ENCODE peak calls at places on chromosome X, in eight cellular contexts. T is memory B cell; C is kidney tubule cell; P is stimulated activated CD8-positive, alpha-beta memory T cell treated with anti-CD3 and anti-CD28 coated beads, Interleukin-7, amount 100 ng/mL, for 48 hours; I is cardiac muscle cell; J is GM12878; A is type B pancreatic cell; Y is adipocyte. O is an unnamed sample.

GRCh38 chrX:11757729-11758399 is at the start of gene MSL3:
- DNase-seq in Y (peak), P (peak), I (peak), C (peak), A (no peak), T (peak), J (no peak), O (no peak)

GRCh38 chrX:119602701-119603255 is 3.4 kb downstream of the NKRF start:
- DNase-seq in J (no peak), P (no peak), I (no peak), A (no peak), Y (no peak), C (no peak), T (no peak), O (no peak)

GRCh38 chrX:56792270-56793111 is 63.4 kb downstream of the NBDY start:
- DNase-seq in T (no peak), J (no peak), C (no peak), P (no peak), I (no peak), A (peak), Y (no peak), O (no peak)

GRCh38 chrX:109374276-109374960 is 107.5 kb downstream of the GUCY2F start:
- DNase-seq in P (no peak), A (no peak), J (no peak), Y (no peak), T (no peak), C (peak), I (no peak), O (no peak)

GRCh38 chrX:47644557-47645091 is 5.7 kb downstream of the ELK1 start:
- DNase-seq in C (no peak), P (no peak), I (peak), J (no peak), Y (no peak), T (no peak), A (no peak), O (no peak)

GRCh38 chrX:87525771-87526229 is 8.2 kb downstream of the KLHL4 start:
- DNase-seq in Y (no peak), P (no peak), J (no peak), C (peak), I (no peak), A (no peak), T (no peak), O (no peak)

GRCh38 chrX:30593435-30594200 is 16.1 kb upstream of the TASL start:
- DNase-seq in C (peak), T (no peak), P (no peak), Y (no peak), I (no peak), J (no peak), A (no peak), O (no peak)

GRCh38 chrX:129522184-129523059 is 868 bp downstream of the SMARCA1 start:
- DNase-seq in I (peak), Y (peak), T (no peak), P (no peak), A (peak), C (peak), J (no peak), O (peak)

GRCh38 chrX:38181357-38181756 is 39.3 kb downstream of the SRPX start:
- DNase-seq in T (no peak), Y (no peak), A (no peak), C (no peak), J (no peak), I (no peak), P (no peak), O (no peak)

GRCh38 chrX:23554304-23554703 is 113.0 kb upstream of the PRDX4 start:
- DNase-seq in Y (peak), J (no peak), A (no peak), T (no peak), P (no peak), I (peak), C (peak), O (no peak)

GRCh38 chrX:71326394-71326793 is 24.8 kb downstream of the ITGB1BP2 start:
- DNase-seq in P (no peak), A (no peak), C (no peak), T (no peak), Y (no peak), I (no peak), J (no peak), O (no peak)

GRCh38 chrX:20664774-20665173 is 398.1 kb upstream of the RPS6KA3 start:
- DNase-seq in A (no peak), C (peak), T (no peak), I (peak), Y (no peak), J (no peak), P (no peak), O (no peak)

GRCh38 chrX:139881572-139881971 is 51.3 kb downstream of the ATP11C start:
- DNase-seq in J (no peak), Y (peak), I (no peak), C (no peak), T (no peak), P (no peak), A (no peak), O (no peak)

GRCh38 chrX:108439434-108439883 is at the start of gene COL4A5:
- DNase-seq in J (no peak), T (no peak), I (peak), C (peak), A (peak), P (no peak), Y (peak), O (no peak)

GRCh38 chrX:47540754-47541538 is 20.1 kb upstream of the ARAF start:
- DNase-seq in I (peak), P (no peak), A (no peak), T (no peak), C (peak), Y (peak), J (no peak), O (peak)

GRCh38 chrX:73561791-73562190 is 1.2 kb upstream of the CHIC1 start:
- DNase-seq in C (no peak), I (no peak), A (no peak), Y (no peak), P (no peak), J (no peak), T (no peak), O (no peak)

GRCh38 chrX:10900585-10901289 is 210.4 kb upstream of the HCCS start:
- DNase-seq in J (no peak), P (no peak), I (no peak), C (peak), Y (peak), A (no peak), T (no peak), O (no peak)

GRCh38 chrX:110951472-110952269 is 144.3 kb upstream of the PAK3 start:
- DNase-seq in T (no peak), I (no peak), A (no peak), P (no peak), J (no peak), Y (no peak), C (no peak), O (no peak)

GRCh38 chrX:15301924-15302323 is 13.5 kb downstream of the ASB11 start:
- DNase-seq in T (no peak), P (no peak), C (peak), J (no peak), A (no peak), I (no peak), Y (peak), O (no peak)

GRCh38 chrX:16458208-16458607 is 191.8 kb upstream of the S100G start:
- DNase-seq in Y (no peak), J (no peak), P (no peak), T (no peak), C (no peak), A (no peak), I (peak), O (no peak)

GRCh38 chrX:154307207-154307606 is 11.6 kb downstream of the TKTL1 start:
- DNase-seq in C (no peak), I (no peak), Y (peak), J (no peak), A (no peak), P (no peak), T (no peak), O (no peak)

GRCh38 chrX:141278306-141278705 is 36.0 kb upstream of the SPANXC start:
- DNase-seq in P (no peak), A (no peak), I (peak), C (peak), J (no peak), T (no peak), Y (peak), O (no peak)

GRCh38 chrX:47706575-47706974 is 47.6 kb upstream of the UXT start:
- DNase-seq in C (no peak), A (no peak), T (no peak), I (no peak), Y (peak), J (no peak), P (no peak), O (no peak)

GRCh38 chrX:48461830-48462229 is 8.2 kb downstream of the SLC38A5 start:
- DNase-seq in I (no peak), Y (no peak), T (no peak), C (peak), P (no peak), A (no peak), J (no peak), O (no peak)

GRCh38 chrX:140762061-140762460 is 52.5 kb downstream of the LINC00632 start:
- DNase-seq in T (peak), I (peak), P (no peak), C (peak), A (no peak), J (no peak), Y (peak), O (no peak)